ENCODE peak calls at places on chromosomes 12 and 14, in four cellular contexts. U is HepG2, S is GM12878, T is K562. J is an unnamed sample.

GRCh38 chr14:90979451-90979850 is 81.0 kb downstream of the RPS6KA5 start:
- DNase-seq in S (no peak), T (no peak), U (no peak), J (no peak)

GRCh38 chr14:32256606-32257005 is 53.5 kb upstream of the RNU6-8 start:
- DNase-seq in T (no peak), S (no peak), U (no peak), J (no peak)

GRCh38 chr12:42641231-42641630 is 51.7 kb upstream of the PRICKLE1 start:
- DNase-seq in T (no peak), U (no peak), S (no peak), J (no peak)

GRCh38 chr14:73008501-73008900 is 18.4 kb downstream of the ZFYVE1 start:
- DNase-seq in U (no peak), S (no peak), T (no peak), J (no peak)

GRCh38 chr14:69094481-69094880 is 58.4 kb downstream of the DCAF5 start:
- DNase-seq in S (no peak), T (peak; percentile 16), U (no peak), J (no peak)

GRCh38 chr12:79344855-79345840 is 345.6 kb downstream of the PAWR start:
- DNase-seq in T (peak; percentile 17), S (peak; percentile 2), U (peak; percentile 59), J (peak; percentile 49)

GRCh38 chr14:20652996-20653975 is 11.8 kb upstream of the OR6S1 start:
- DNase-seq in T (peak; percentile 22), S (peak; percentile 45), U (peak; percentile 32), J (peak; percentile 97)

GRCh38 chr12:102816816-102817434 is 100.1 kb downstream of the PAH start:
- DNase-seq in U (peak; percentile 24), S (no peak), T (peak; percentile 51), J (peak; percentile 15)

GRCh38 chr12:49578471-49579112 is 10.7 kb upstream of the MCRS1 start:
- DNase-seq in U (no peak), T (no peak), S (no peak), J (no peak)

GRCh38 chr14:65981192-65981843 is 504.9 kb upstream of the CCDC196 start:
- DNase-seq in T (no peak), U (no peak), S (no peak), J (no peak)

GRCh38 chr12:97944576-97944975 is 482.0 kb downstream of the RMST start:
- DNase-seq in U (no peak), T (no peak), S (no peak), J (no peak)

GRCh38 chr14:105060751-105061427 is 4.3 kb downstream of the GPR132 start:
- DNase-seq in U (no peak), S (no peak), T (no peak), J (no peak)

GRCh38 chr14:41899416-41899815 is 292.7 kb downstream of the LRFN5 start:
- DNase-seq in U (no peak), T (no peak), S (no peak), J (no peak)

GRCh38 chr12:49037947-49038237 is 19.3 kb upstream of the PRKAG1 start:
- DNase-seq in U (no peak), T (no peak), S (no peak), J (no peak)

GRCh38 chr12:109944561-109944960 is 44.5 kb downstream of the TCHP start:
- DNase-seq in U (no peak), S (no peak), T (no peak), J (no peak)

GRCh38 chr14:39102265-39102968 is 618 bp downstream of the SEC23A start:
- DNase-seq in T (no peak), S (no peak), U (peak; percentile 98), J (peak; percentile 71)

GRCh38 chr12:66438601-66439000 is 136.3 kb downstream of the HELB start:
- DNase-seq in T (no peak), S (no peak), U (no peak), J (no peak)

GRCh38 chr12:110104188-110104969 is 19.8 kb upstream of the IFT81 start:
- DNase-seq in S (no peak), T (peak; percentile 23), U (peak; percentile 69), J (no peak)

GRCh38 chr12:124172646-124173045 is 122.2 kb upstream of the RFLNA start:
- DNase-seq in T (no peak), S (no peak), U (no peak), J (no peak)
- TF ChIP-seq POLR2AphosphoS2 in T (no peak), S (no peak), U (no peak), J (no peak)

DNA sequence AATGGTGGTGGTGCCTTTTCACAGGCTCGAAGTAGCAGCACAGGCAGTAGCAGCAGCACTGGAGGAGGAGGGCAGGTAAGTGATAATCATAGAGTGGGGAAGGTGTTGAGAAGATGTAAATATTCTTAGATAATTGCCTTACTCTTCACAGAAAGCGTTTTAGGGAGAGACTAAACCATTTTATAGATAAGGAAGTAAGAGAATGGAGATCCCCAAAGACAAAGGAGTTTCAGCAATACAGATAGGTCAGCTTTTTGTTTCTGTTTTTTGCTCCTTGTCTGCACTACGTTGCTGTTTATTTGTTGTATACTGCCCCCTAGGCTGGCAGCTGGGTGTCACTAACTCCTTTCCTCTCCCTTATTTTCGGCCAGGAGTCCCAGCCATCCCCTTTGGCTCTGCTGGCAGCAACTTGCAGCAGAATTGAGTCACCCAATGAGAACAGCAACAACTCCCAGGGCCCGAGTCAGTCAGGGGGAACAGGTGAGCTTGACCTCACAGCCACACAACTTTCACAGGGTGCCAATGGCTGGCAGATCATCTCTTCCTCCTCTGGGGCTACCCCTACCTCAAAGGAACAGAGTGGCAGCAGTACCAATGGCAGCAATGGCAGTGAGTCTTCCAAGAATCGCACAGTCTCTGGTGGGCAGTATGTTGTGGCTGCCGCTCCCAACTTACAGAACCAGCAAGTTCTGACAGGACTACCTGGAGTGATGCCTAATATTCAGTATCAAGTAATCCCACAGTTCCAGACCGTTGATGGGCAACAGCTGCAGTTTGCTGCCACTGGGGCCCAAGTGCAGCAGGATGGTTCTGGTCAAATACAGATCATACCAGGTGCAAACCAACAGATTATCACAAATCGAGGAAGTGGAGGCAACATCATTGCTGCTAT is 2.0 kb downstream of the SP1 start:
- DNase-seq in U (peak; percentile 56), S (peak; percentile 63), T (no peak), J (no peak)
- TF ChIP-seq JUNB in U (no peak), S (no peak), T (no peak), J (no peak)

GRCh38 chr12:460301-461230 is 827 bp downstream of the B4GALNT3 start:
- DNase-seq in U (no peak), T (peak; percentile 39), S (no peak), J (no peak)
- TF ChIP-seq POLR2AphosphoS2 in U (no peak), T (no peak), S (no peak), J (no peak)

GRCh38 chr12:68376901-68377300 is 44.7 kb upstream of the MDM1 start:
- DNase-seq in S (no peak), U (no peak), T (no peak), J (no peak)

GRCh38 chr12:68370667-68371066 is 38.5 kb upstream of the MDM1 start:
- DNase-seq in U (no peak), S (no peak), T (no peak), J (no peak)

GRCh38 chr12:68374315-68374982 is 42.3 kb upstream of the MDM1 start:
- DNase-seq in U (no peak), S (peak; percentile 98), T (no peak), J (no peak)

GRCh38 chr12:68375701-68376469 is 43.7 kb upstream of the MDM1 start:
- DNase-seq in T (no peak), U (no peak), S (no peak), J (no peak)

DNA sequence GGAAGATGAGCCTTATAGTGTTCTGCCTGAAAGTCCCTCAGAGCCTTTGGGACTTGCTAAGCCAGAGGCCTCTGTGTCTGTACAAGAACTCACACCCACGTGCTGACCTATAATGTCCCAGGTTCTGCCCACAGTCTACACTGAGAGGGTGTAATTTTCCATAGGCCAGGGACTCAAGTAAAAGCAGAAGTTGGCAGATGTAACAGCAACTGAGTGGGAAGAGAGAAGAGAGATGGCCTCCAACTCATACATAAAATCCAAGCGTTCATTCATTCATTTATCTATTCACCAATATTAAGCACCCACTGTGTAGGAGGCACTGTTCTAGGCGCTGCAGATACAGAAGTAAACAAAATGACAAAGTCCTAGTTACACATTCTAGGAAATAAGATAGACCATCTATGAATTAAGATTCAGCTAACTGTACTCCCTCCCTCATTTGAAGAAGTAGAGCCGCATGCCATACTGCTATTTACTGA is 41.7 kb upstream of the MDM1 start:
- DNase-seq in U (no peak), T (no peak), S (peak; percentile 68), J (no peak)
- TF ChIP-seq JUNB in U (no peak), T (no peak), S (no peak), J (no peak)

GRCh38 chr14:84401631-84402030 is 1128.3 kb upstream of the FLRT2 start:
- DNase-seq in T (no peak), S (no peak), U (no peak), J (no peak)
- TF ChIP-seq POLR2AphosphoS2 in T (no peak), S (no peak), U (no peak), J (no peak)

GRCh38 chr12:113088971-113089756 is 32.6 kb downstream of the DTX1 start:
- DNase-seq in U (no peak), T (no peak), S (peak; percentile 64), J (no peak)

GRCh38 chr12:113086249-113087164 is 30.0 kb downstream of the DTX1 start:
- DNase-seq in S (peak; percentile 62), T (no peak), U (peak; percentile 23), J (no peak)

GRCh38 chr12:113089839-113090238 is 33.3 kb downstream of the DTX1 start:
- DNase-seq in T (no peak), U (no peak), S (no peak), J (no peak)

GRCh38 chr12:113088037-113088436 is 31.5 kb downstream of the DTX1 start:
- DNase-seq in U (no peak), S (no peak), T (no peak), J (no peak)

GRCh38 chr12:113087193-113087592 is 30.7 kb downstream of the DTX1 start:
- DNase-seq in S (no peak), T (no peak), U (no peak), J (no peak)
- TF ChIP-seq JUNB in S (no peak), T (no peak), U (no peak), J (no peak)

DNA sequence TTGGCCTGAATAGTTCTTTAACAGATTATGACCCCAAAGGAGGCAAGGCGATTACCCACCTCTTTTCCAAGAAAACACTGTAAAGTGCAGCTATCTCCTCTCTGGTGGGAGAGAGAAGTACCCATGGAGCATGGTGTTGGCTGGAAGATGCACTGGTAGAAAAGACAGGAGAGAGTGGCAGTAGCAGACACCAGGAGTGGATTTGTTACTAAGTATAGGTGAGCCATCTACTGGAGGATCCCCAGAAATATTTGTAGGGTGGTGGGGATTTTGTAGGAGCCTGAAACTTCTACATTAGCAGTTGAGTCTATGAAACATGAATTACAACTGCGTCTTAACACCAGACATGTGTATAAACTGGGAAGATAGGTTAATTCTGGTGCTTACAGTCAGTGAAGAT is 148.0 kb downstream of the SLC38A4 start:
- DNase-seq in T (no peak), S (no peak), U (peak; percentile 66), J (peak; percentile 70)
- TF ChIP-seq POLR2AphosphoS2 in T (no peak), S (no peak), U (no peak), J (no peak)

GRCh38 chr12:52139579-52140062 is 52.2 kb downstream of the KRT80 start:
- DNase-seq in T (peak; percentile 70), S (no peak), U (no peak), J (peak; percentile 90)
- TF ChIP-seq JUNB in T (no peak), S (no peak), U (no peak), J (no peak)

GRCh38 chr12:1630827-1631591 is 2.0 kb downstream of the WNT5B start:
- DNase-seq in U (peak; percentile 24), T (no peak), S (no peak), J (no peak)
- TF ChIP-seq POLR2AphosphoS2 in U (no peak), T (no peak), S (no peak), J (no peak)

J was measured in A549.